ENCODE peak calls at places on chromosome 19, in eight cellular contexts. O is T-cell, X is neural crest cell, L is bronchial epithelial cell, F is NCI-H1436, T is T follicular helper cell, S is GM13976, Q is substantia nigra. P is an unnamed sample.

GRCh38 chr19:5803752-5804515 is 933 bp upstream of the NRTN start:
- DNase-seq in Q (peak), L (peak), O (peak), S (peak), T (peak), X (peak), F (peak), P (peak)

GRCh38 chr19:1251503-1252220 is 3.3 kb downstream of the MIDN start:
- DNase-seq in X (no peak), Q (no peak), S (no peak), T (peak), L (peak), O (peak), F (peak), P (peak)

GRCh38 chr19:18002347-18002850 is 5.6 kb upstream of the ARRDC2 start:
- DNase-seq in S (no peak), T (no peak), Q (no peak), X (no peak), O (no peak), L (no peak), F (no peak), P (no peak)

GRCh38 chr19:33246729-33247440 is 21.2 kb upstream of the SLC7A10 start:
- DNase-seq in F (no peak), S (no peak), X (no peak), L (no peak), Q (no peak), O (no peak), T (no peak), P (no peak)

GRCh38 chr19:15180451-15181390 is 20.1 kb downstream of the NOTCH3 start:
- DNase-seq in L (no peak), Q (no peak), S (no peak), T (no peak), X (no peak), F (peak), O (no peak), P (peak)

GRCh38 chr19:58440556-58440955 is 603 bp upstream of the ZNF132 start:
- DNase-seq in T (no peak), L (no peak), F (no peak), O (no peak), X (no peak), S (no peak), Q (no peak), P (no peak)

GRCh38 chr19:46226438-46226973 is 3.0 kb upstream of the IGFL1 start:
- DNase-seq in Q (no peak), X (no peak), T (no peak), L (no peak), S (no peak), F (no peak), O (no peak), P (no peak)

GRCh38 chr19:12859546-12859945 is 21.2 kb downstream of the MAST1 start:
- DNase-seq in Q (no peak), X (no peak), T (no peak), F (no peak), S (no peak), L (no peak), O (no peak), P (no peak)

GRCh38 chr19:49389406-49389805 is 1.4 kb downstream of the KASH5 start:
- DNase-seq in T (no peak), F (no peak), O (no peak), X (no peak), Q (no peak), S (no peak), L (no peak), P (no peak)

GRCh38 chr19:55673465-55673864 is 1.6 kb upstream of the EPN1 start:
- DNase-seq in O (no peak), F (no peak), Q (no peak), L (no peak), X (no peak), S (no peak), T (no peak), P (no peak)

GRCh38 chr19:23116802-23117571 is at the start of gene ZNF730:
- DNase-seq in O (no peak), X (peak), T (peak), L (peak), F (no peak), Q (peak), S (peak), P (peak)

GRCh38 chr19:5961969-5962945 is 15.7 kb downstream of the RANBP3 start:
- DNase-seq in F (peak), L (peak), Q (no peak), O (peak), S (no peak), X (no peak), T (peak), P (peak)

GRCh38 chr19:48858984-48859710 is 9.3 kb downstream of the PLEKHA4 start:
- DNase-seq in S (peak), X (no peak), T (peak), Q (no peak), O (peak), F (peak), L (no peak), P (no peak)

GRCh38 chr19:13172335-13173128 is 22.3 kb downstream of the IER2 start:
- DNase-seq in X (no peak), O (peak), F (peak), T (peak), S (peak), Q (peak), L (peak), P (peak)

GRCh38 chr19:6297202-6297601 is 17.4 kb upstream of the MLLT1 start:
- DNase-seq in L (no peak), X (no peak), O (no peak), T (no peak), F (no peak), S (no peak), Q (no peak), P (no peak)

GRCh38 chr19:3479819-3480215 is 508 bp downstream of the SMIM24 start:
- DNase-seq in X (no peak), S (no peak), F (no peak), T (peak), Q (no peak), O (peak), L (no peak), P (peak)

GRCh38 chr19:11152318-11153062 is 3.1 kb downstream of the SPC24 start:
- DNase-seq in O (no peak), F (no peak), S (no peak), X (no peak), L (peak), T (no peak), Q (no peak), P (peak)

GRCh38 chr19:30071871-30072270 is 129.8 kb downstream of the URI1 start:
- DNase-seq in F (no peak), X (no peak), L (no peak), S (no peak), O (no peak), Q (no peak), T (no peak), P (no peak)

GRCh38 chr19:12603714-12604113 is 6.9 kb downstream of the ZNF490 start:
- DNase-seq in L (no peak), F (no peak), X (no peak), S (peak), T (peak), Q (no peak), O (peak), P (no peak)

GRCh38 chr19:38190793-38191192 is 33.2 kb downstream of the DPF1 start:
- DNase-seq in Q (no peak), S (no peak), X (no peak), T (no peak), O (no peak), L (no peak), F (no peak), P (no peak)

GRCh38 chr19:40424637-40425449 is 949 bp downstream of the SERTAD1 start:
- DNase-seq in X (no peak), T (no peak), L (no peak), O (no peak), Q (no peak), F (no peak), S (no peak), P (peak)

GRCh38 chr19:38649305-38650179 is 2.1 kb downstream of the ACTN4 start:
- DNase-seq in O (no peak), F (no peak), T (no peak), Q (no peak), L (peak), S (no peak), X (no peak), P (peak)

GRCh38 chr19:19554074-19555023 is 16.3 kb downstream of the CILP2 start:
- DNase-seq in F (peak), T (no peak), Q (no peak), O (peak), L (no peak), X (peak), S (peak), P (peak)

GRCh38 chr19:10289167-10289835 is 451 bp upstream of the ICAM5 start:
- DNase-seq in X (no peak), F (peak), S (peak), T (peak), O (peak), Q (no peak), L (peak), P (no peak)

GRCh38 chr19:54164369-54165068 is 5.0 kb upstream of the LENG1 start:
- DNase-seq in Q (no peak), X (peak), L (peak), O (peak), T (no peak), F (no peak), S (peak), P (peak)

GRCh38 chr19:12112701-12113100 is 27.4 kb downstream of the ZNF20 start:
- DNase-seq in Q (no peak), L (no peak), T (no peak), F (no peak), O (no peak), X (no peak), S (no peak), P (no peak)